ENCODE peak calls at places on chromosomes 2 and 18, in six cellular contexts. M is HEK293T; U is NCI-H460; F is NCI-H1092 treated with DMSO at 0.1 percent for 48 hours; W is effector CD4-positive, alpha-beta T cell; J is activated T-cell treated with anti-CD3 and anti-CD28 coated beads for 1 hour. P is an unnamed sample.

GRCh38 chr2:234304945-234305344 is 191.9 kb downstream of the ARL4C start:
- DNase-seq in U (no peak), J (no peak), M (no peak), F (no peak), W (no peak), P (peak; percentile 58)

GRCh38 chr18:51193621-51194287 is 3.7 kb downstream of the MEX3C start:
- DNase-seq in F (no peak), U (no peak), J (no peak), W (no peak), M (no peak), P (no peak)

GRCh38 chr18:73987247-73987980 is 160.2 kb downstream of the FBXO15 start:
- DNase-seq in W (no peak), J (no peak), F (no peak), U (no peak), M (no peak), P (no peak)

GRCh38 chr18:30997223-30997622 is 45.3 kb downstream of the DSC3 start:
- DNase-seq in M (no peak), F (no peak), W (no peak), U (no peak), J (no peak), P (no peak)

GRCh38 chr2:215664847-215665525 is 229.1 kb upstream of the FN1 start:
- DNase-seq in F (no peak), M (no peak), W (no peak), J (no peak), U (peak; percentile 85), P (no peak)

GRCh38 chr2:25286025-25286400 is 55.7 kb downstream of the DNMT3A start:
- DNase-seq in J (peak; percentile 52), F (no peak), M (no peak), W (peak; percentile 64), U (no peak), P (no peak)

GRCh38 chr18:49768051-49768391 is 45.3 kb downstream of the ACAA2 start:
- DNase-seq in M (peak; percentile 29), U (peak; percentile 37), W (no peak), J (no peak), F (peak; percentile 15), P (peak; percentile 48)

GRCh38 chr2:70513751-70514150 is 39.9 kb downstream of the TGFA start:
- DNase-seq in J (no peak), F (peak; percentile 2), U (no peak), M (peak; percentile 35), W (no peak), P (no peak)

GRCh38 chr2:180910831-180911665 is 69.4 kb upstream of the UBE2E3 start:
- DNase-seq in W (no peak), F (no peak), J (no peak), M (no peak), U (no peak), P (peak; percentile 1)

GRCh38 chr2:236909802-236910201 is 175.9 kb upstream of the COPS8 start:
- DNase-seq in F (no peak), W (no peak), U (no peak), J (no peak), M (no peak), P (no peak)

GRCh38 chr2:1032030-1032429 is 81.4 kb downstream of the SNTG2 start:
- DNase-seq in F (no peak), J (no peak), U (no peak), W (no peak), M (no peak), P (no peak)

GRCh38 chr2:160394153-160394552 is 99.5 kb downstream of the RBMS1 start:
- DNase-seq in W (no peak), M (no peak), F (no peak), U (no peak), J (no peak), P (no peak)

GRCh38 chr2:226607379-226607778 is 192.2 kb downstream of the IRS1 start:
- DNase-seq in J (no peak), U (no peak), W (no peak), F (no peak), M (no peak), P (no peak)

GRCh38 chr2:223442874-223443273 is 159.3 kb downstream of the SCG2 start:
- DNase-seq in W (no peak), M (no peak), J (no peak), U (no peak), F (no peak), P (no peak)

GRCh38 chr2:96436416-96436815 is 68.7 kb downstream of the NEURL3 start:
- DNase-seq in W (no peak), U (no peak), F (no peak), M (no peak), J (no peak), P (no peak)

GRCh38 chr2:68734688-68735525 is at the start of gene ARHGAP25:
- DNase-seq in W (no peak), J (no peak), F (no peak), M (no peak), U (no peak), P (no peak)

GRCh38 chr18:48068916-48069445 is 138.5 kb upstream of the SMAD2 start:
- DNase-seq in W (no peak), F (no peak), J (no peak), U (no peak), M (no peak), P (no peak)

GRCh38 chr2:201858781-201859180 is 52.4 kb downstream of the CDK15 start:
- DNase-seq in F (no peak), M (no peak), W (no peak), U (no peak), J (no peak), P (no peak)

GRCh38 chr2:60550984-60551240 is 2.5 kb downstream of the BCL11A start:
- DNase-seq in J (no peak), F (no peak), U (no peak), M (no peak), W (no peak), P (no peak)

GRCh38 chr2:8636041-8636491 is 45.8 kb upstream of the ID2 start:
- DNase-seq in F (peak; percentile 37), J (no peak), U (no peak), W (no peak), M (no peak), P (peak; percentile 31)

GRCh38 chr2:206733341-206733740 is 15.1 kb upstream of the DYTN start:
- DNase-seq in M (no peak), U (no peak), J (no peak), W (no peak), F (no peak), P (no peak)

GRCh38 chr2:28428486-28428885 is 35.8 kb downstream of the FOSL2 start:
- DNase-seq in F (no peak), U (no peak), J (no peak), W (no peak), M (no peak), P (no peak)

GRCh38 chr2:165348441-165348840 is 109.2 kb downstream of the SCN2A start:
- DNase-seq in W (no peak), F (no peak), M (no peak), U (no peak), J (no peak), P (no peak)

GRCh38 chr2:16393483-16394071 is 272.1 kb downstream of the CYRIA start:
- DNase-seq in W (no peak), M (no peak), F (no peak), J (no peak), U (no peak), P (no peak)

GRCh38 chr2:195531754-195532153 is 125.3 kb upstream of the SLC39A10 start:
- DNase-seq in F (no peak), W (no peak), M (no peak), U (no peak), J (no peak), P (no peak)

GRCh38 chr2:16165518-16166326 is 225.4 kb downstream of the MYCN start:
- DNase-seq in J (no peak), U (no peak), W (no peak), F (no peak), M (no peak), P (no peak)

GRCh38 chr2:124145982-124146381 is 120.9 kb downstream of the CNTNAP5 start:
- DNase-seq in W (no peak), J (no peak), U (no peak), F (peak; percentile 69), M (no peak), P (no peak)

GRCh38 chr18:41391616-41392610 is 563.1 kb upstream of the PIK3C3 start:
- DNase-seq in W (no peak), J (no peak), M (peak; percentile 27), U (peak; percentile 47), F (peak; percentile 89), P (peak; percentile 51)

GRCh38 chr2:233481368-233482142 is 85.0 kb downstream of the USP40 start:
- DNase-seq in J (no peak), U (no peak), F (no peak), M (no peak), W (no peak), P (no peak)

GRCh38 chr2:83160571-83160970 is 1298.5 kb downstream of the SUCLG1 start:
- DNase-seq in U (no peak), M (no peak), W (no peak), J (no peak), F (no peak), P (no peak)

GRCh38 chr2:191264647-191265079 is 19.5 kb downstream of the MYO1B start:
- DNase-seq in U (no peak), J (no peak), W (no peak), M (no peak), F (no peak), P (no peak)

GRCh38 chr18:79595876-79596374 is 83.7 kb upstream of the CTDP1 start:
- DNase-seq in U (no peak), J (no peak), M (no peak), F (no peak), W (no peak), P (no peak)

GRCh38 chr2:112728384-112729175 is 7.8 kb downstream of the NT5DC4 start:
- DNase-seq in M (no peak), U (no peak), J (no peak), W (no peak), F (peak; percentile 7), P (no peak)

GRCh38 chr18:9629709-9630108 is 15.3 kb upstream of the PPP4R1 start:
- DNase-seq in J (no peak), M (no peak), W (no peak), F (no peak), U (no peak), P (no peak)

GRCh38 chr2:48712151-48712550 is 43.4 kb downstream of the LHCGR start:
- DNase-seq in W (no peak), J (no peak), M (no peak), F (no peak), U (no peak), P (no peak)

GRCh38 chr2:68901199-68901515 is 30.0 kb upstream of the BMP10 start:
- DNase-seq in M (no peak), U (no peak), J (no peak), F (no peak), W (no peak), P (no peak)

GRCh38 chr2:19674051-19675002 is 227.5 kb downstream of the TTC32 start:
- DNase-seq in M (no peak), J (no peak), U (no peak), W (no peak), F (no peak), P (no peak)

GRCh38 chr18:12862467-12862866 is 21.6 kb downstream of the PTPN2 start:
- DNase-seq in J (no peak), M (no peak), F (no peak), U (no peak), W (no peak), P (no peak)

P was measured in neuronal stem cell.